ENCODE peak calls at places on chromosomes 6 and 20, in seven cellular contexts. V is thoracic aorta, R is heart left ventricle, C is fibroblast of villous mesenchyme, E is fibroblast of pulmonary artery, Y is thyroid gland, J is neural crest cell. S is an unnamed sample.

GRCh38 chr6:49555951-49556350 is 5.5 kb downstream of the C6orf141 start:
- DNase-seq in V (no peak), R (no peak), C (no peak), E (no peak), Y (no peak), J (no peak), S (no peak)

GRCh38 chr20:33709398-33709797 is 10.7 kb downstream of the PXMP4 start:
- DNase-seq in V (no peak), R (no peak), C (no peak), E (no peak), Y (no peak), J (no peak), S (no peak)

GRCh38 chr6:150036081-150036480 is 10.7 kb upstream of the RAET1L start:
- DNase-seq in V (no peak), R (no peak), C (no peak), E (no peak), Y (no peak), J (no peak), S (no peak)

GRCh38 chr6:11586117-11586516 is 48.6 kb downstream of the TMEM170B start:
- DNase-seq in V (no peak), R (no peak), C (no peak), E (no peak), Y (no peak), J (no peak), S (no peak)

GRCh38 chr20:38726849-38727601 is 2.7 kb downstream of the SLC32A1 start:
- DNase-seq in V (no peak), R (no peak), C (peak), E (peak), Y (peak), J (peak), S (no peak)

GRCh38 chr6:96909826-96910225 is 12.1 kb upstream of the NDUFAF4 start:
- DNase-seq in V (no peak), R (no peak), C (no peak), E (no peak), Y (no peak), J (no peak), S (no peak)

GRCh38 chr20:25686081-25687077 is 10.3 kb downstream of the ZNF337 start:
- DNase-seq in V (no peak), R (no peak), C (no peak), E (no peak), Y (no peak), J (no peak), S (no peak)

GRCh38 chr6:4451101-4451500 is 315.7 kb upstream of the ECI2 start:
- DNase-seq in V (no peak), R (no peak), C (no peak), E (no peak), Y (no peak), J (no peak), S (no peak)

GRCh38 chr20:7691647-7692046 is 248.6 kb downstream of the HAO1 start:
- DNase-seq in V (no peak), R (no peak), C (no peak), E (no peak), Y (no peak), J (no peak), S (no peak)

GRCh38 chr6:132132911-132133639 is 181.9 kb upstream of the CCN2 start:
- DNase-seq in V (no peak), R (no peak), C (peak), E (peak), Y (no peak), J (no peak), S (no peak)

GRCh38 chr6:3744211-3744900 is 7.2 kb downstream of the PXDC1 start:
- DNase-seq in V (no peak), R (no peak), C (no peak), E (peak), Y (no peak), J (no peak), S (no peak)

GRCh38 chr20:49978685-49979029 is 4.1 kb upstream of the SNAI1 start:
- DNase-seq in V (no peak), R (no peak), C (no peak), E (no peak), Y (no peak), J (no peak), S (no peak)

GRCh38 chr6:15653581-15653980 is 9.2 kb downstream of the DTNBP1 start:
- DNase-seq in V (no peak), R (no peak), C (no peak), E (no peak), Y (no peak), J (no peak), S (no peak)

GRCh38 chr6:148624025-148624424 is 122.8 kb upstream of the UST start:
- DNase-seq in V (no peak), R (no peak), C (peak), E (peak), Y (no peak), J (no peak), S (no peak)

GRCh38 chr20:48761023-48761785 is 66.6 kb downstream of the PREX1 start:
- DNase-seq in V (no peak), R (peak), C (no peak), E (no peak), Y (peak), J (no peak), S (no peak)

GRCh38 chr6:16836186-16836981 is 75.1 kb upstream of the ATXN1 start:
- DNase-seq in V (no peak), R (no peak), C (peak), E (no peak), Y (no peak), J (no peak), S (no peak)

GRCh38 chr20:23153696-23154341 is 67.7 kb upstream of the CD93 start:
- DNase-seq in V (no peak), R (no peak), C (no peak), E (no peak), Y (no peak), J (no peak), S (no peak)

GRCh38 chr20:4835244-4836177 is 113.8 kb downstream of the PRND start:
- DNase-seq in V (no peak), R (no peak), C (no peak), E (peak), Y (no peak), J (no peak), S (no peak)

GRCh38 chr20:44097521-44098255 is 89.3 kb downstream of the JPH2 start:
- DNase-seq in V (no peak), R (no peak), C (peak), E (peak), Y (no peak), J (no peak), S (no peak)

GRCh38 chr6:39918831-39919230 is 15.4 kb downstream of the MOCS1 start:
- DNase-seq in V (no peak), R (no peak), C (no peak), E (no peak), Y (no peak), J (no peak), S (no peak)

GRCh38 chr6:163900570-163900969 is 486.1 kb downstream of the QKI start:
- DNase-seq in V (no peak), R (no peak), C (no peak), E (peak), Y (no peak), J (no peak), S (no peak)

GRCh38 chr20:53841741-53842140 is 228.7 kb downstream of the BCAS1 start:
- DNase-seq in V (no peak), R (no peak), C (no peak), E (no peak), Y (no peak), J (no peak), S (no peak)

GRCh38 chr6:113082691-113083090 is 735.6 kb downstream of the RFPL4B start:
- DNase-seq in V (no peak), R (no peak), C (peak), E (peak), Y (peak), J (no peak), S (no peak)

GRCh38 chr20:57587278-57587988 is 26.5 kb downstream of the PCK1 start:
- DNase-seq in V (no peak), R (no peak), C (no peak), E (no peak), Y (no peak), J (no peak), S (no peak)

GRCh38 chr6:115898246-115898645 is 162.4 kb downstream of the FRK start:
- DNase-seq in V (no peak), R (no peak), C (no peak), E (no peak), Y (no peak), J (no peak), S (no peak)

GRCh38 chr20:50216543-50217206 is 26.0 kb downstream of the CEBPB start:
- DNase-seq in V (no peak), R (no peak), C (no peak), E (no peak), Y (no peak), J (no peak), S (no peak)

GRCh38 chr6:37897321-37897720 is 77.8 kb downstream of the ZFAND3 start:
- DNase-seq in V (no peak), R (no peak), C (peak), E (no peak), Y (no peak), J (no peak), S (no peak)

GRCh38 chr6:129476810-129477209 is 233.2 kb downstream of the ARHGAP18 start:
- DNase-seq in V (no peak), R (no peak), C (no peak), E (no peak), Y (no peak), J (no peak), S (no peak)

DNA sequence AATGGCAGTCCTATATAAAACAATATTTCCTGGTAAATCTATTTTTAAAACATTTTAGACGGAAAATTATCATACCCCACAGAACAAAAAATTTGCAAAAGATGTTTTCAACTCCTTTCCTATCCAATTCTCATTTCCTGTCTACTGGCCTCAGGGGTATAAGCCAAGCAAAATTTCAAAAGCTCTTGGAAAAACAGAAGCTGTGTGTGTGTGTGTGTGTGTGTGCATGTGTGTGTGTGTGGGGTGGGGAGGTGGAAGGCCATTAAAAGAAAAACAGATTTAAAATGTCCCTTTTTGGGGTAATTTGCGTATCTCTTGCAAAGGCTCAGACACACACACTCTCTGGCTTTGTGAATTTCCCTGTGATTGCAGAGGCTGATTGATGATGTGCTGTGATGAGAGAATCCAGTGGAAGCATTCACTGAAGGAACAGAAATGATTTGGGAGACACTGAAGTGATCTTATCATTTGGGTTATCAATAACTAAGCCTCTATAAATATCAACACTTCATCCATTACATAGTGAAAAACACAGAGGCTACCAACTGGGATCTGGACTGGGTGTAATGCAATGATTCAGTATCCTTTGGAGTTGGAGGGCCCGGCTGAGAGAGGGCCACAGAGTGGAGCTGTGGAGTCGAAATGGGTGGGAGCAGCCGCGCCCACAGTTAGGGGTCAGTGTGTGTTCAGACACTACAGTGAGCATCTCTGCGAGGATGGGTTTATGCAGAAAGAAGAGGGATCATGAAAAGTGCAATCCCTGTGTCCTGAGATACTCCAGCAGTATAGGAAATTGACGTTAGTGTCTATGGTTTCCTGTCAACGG is 106.8 kb upstream of the PREP start:
- DNase-seq in V (no peak), R (no peak), C (peak), E (no peak), Y (no peak), J (peak), S (no peak)
- TF ChIP-seq CTCF in V (no peak), R (peak), C (peak), E (peak), Y (no peak), J (peak), S (no peak)

GRCh38 chr20:19785173-19785799 is 27.2 kb downstream of the RIN2 start:
- DNase-seq in V (no peak), R (no peak), C (peak), E (peak), Y (no peak), J (no peak), S (no peak)

GRCh38 chr20:19784511-19785172 is 26.6 kb downstream of the RIN2 start:
- DNase-seq in V (no peak), R (no peak), C (peak), E (peak), Y (peak), J (peak), S (no peak)

GRCh38 chr20:19782669-19783068 is 24.6 kb downstream of the RIN2 start:
- DNase-seq in V (no peak), R (no peak), C (no peak), E (no peak), Y (no peak), J (no peak), S (no peak)

GRCh38 chr20:19785886-19786285 is 27.8 kb downstream of the RIN2 start:
- DNase-seq in V (no peak), R (no peak), C (peak), E (no peak), Y (no peak), J (no peak), S (no peak)

DNA sequence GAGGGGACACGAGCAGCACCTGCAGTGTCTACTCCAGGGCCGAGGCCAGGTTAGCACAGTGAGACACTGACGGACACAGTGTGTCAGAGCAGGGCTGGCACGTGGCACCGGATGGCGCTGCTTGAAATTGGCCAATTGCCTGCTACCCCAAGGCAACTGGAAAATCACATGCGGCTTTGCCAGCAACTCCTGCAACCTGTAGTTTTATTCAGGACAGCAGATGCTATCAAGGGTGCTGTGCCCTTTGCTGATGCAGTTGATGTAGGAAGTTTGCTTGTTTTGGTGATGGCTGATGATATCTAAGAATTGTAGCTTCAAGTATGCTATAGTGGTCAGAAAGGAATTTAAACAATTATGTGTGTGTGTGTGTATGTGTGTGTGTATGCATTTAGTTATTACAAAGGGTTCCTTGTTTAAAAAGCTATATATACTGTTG is 25.9 kb downstream of the RIN2 start:
- DNase-seq in V (no peak), R (peak), C (peak), E (peak), Y (peak), J (no peak), S (no peak)
- TF ChIP-seq CTCF in V (no peak), R (no peak), C (no peak), E (no peak), Y (no peak), J (no peak), S (no peak)

DNA sequence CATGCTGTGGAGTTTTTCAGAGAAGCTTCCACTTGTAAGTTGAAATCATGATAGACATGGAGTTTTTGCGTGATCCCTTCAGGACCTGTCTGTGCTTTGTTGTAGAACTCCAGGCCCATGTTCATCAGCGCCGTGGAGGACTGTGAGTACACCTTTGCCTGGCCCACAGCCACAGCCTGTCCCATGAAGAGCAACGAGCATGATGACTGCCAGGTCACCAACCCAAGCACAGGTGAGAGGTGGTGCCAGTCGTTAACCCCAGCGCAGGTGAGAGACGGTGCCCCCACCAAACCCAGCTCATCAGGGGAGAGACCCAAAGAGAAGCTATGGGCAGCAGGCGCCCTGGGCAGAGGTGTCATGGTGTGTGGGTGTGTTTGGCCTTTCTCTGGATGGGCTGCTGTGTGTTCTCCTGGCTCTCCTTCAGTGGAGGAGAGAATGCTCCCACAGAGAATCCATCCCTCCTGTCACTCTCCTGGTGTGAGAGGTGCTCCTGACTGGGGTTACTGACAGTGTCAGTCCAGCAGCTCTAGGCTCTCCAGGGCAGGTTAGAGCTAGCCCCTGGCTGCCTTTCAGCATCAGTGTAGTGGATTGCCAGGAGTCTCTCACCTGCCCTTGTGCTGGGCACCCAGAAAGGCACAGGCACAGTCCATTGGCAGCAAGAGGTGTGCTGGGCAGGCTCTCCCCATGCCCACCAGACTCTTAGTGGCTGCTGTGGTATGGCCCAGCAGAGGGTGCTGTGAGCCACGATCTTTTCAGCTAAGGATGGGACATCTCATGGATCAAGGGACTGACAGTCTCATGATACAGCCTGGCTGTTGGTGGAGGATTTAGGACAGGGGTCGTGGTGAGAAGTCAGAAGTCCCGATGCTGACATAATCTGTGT is 49.6 kb upstream of the SLC22A1 start:
- DNase-seq in V (no peak), R (no peak), C (no peak), E (peak), Y (no peak), J (no peak), S (no peak)
- TF ChIP-seq CTCF in V (no peak), R (peak), C (peak), E (peak), Y (no peak), J (no peak), S (no peak)

DNA sequence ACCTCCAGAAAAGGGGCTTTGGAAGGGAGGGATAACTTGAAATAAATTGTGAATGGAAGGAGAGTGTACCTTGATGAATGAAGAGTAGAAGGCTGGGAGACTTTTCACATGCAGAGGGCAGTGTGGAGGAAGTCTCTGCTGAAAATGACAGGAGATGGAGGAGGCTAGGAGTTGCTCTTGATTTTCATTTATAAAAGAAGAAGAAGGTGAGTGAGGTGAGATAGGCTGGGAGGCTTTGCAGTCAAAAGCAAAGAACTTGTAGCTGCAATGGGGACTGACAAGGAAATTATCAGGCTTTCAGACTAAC is 1.4 kb downstream of the HCRTR2 start:
- DNase-seq in V (no peak), R (no peak), C (no peak), E (no peak), Y (no peak), J (no peak), S (no peak)
- TF ChIP-seq CTCF in V (no peak), R (no peak), C (no peak), E (no peak), Y (no peak), J (no peak), S (no peak)

DNA sequence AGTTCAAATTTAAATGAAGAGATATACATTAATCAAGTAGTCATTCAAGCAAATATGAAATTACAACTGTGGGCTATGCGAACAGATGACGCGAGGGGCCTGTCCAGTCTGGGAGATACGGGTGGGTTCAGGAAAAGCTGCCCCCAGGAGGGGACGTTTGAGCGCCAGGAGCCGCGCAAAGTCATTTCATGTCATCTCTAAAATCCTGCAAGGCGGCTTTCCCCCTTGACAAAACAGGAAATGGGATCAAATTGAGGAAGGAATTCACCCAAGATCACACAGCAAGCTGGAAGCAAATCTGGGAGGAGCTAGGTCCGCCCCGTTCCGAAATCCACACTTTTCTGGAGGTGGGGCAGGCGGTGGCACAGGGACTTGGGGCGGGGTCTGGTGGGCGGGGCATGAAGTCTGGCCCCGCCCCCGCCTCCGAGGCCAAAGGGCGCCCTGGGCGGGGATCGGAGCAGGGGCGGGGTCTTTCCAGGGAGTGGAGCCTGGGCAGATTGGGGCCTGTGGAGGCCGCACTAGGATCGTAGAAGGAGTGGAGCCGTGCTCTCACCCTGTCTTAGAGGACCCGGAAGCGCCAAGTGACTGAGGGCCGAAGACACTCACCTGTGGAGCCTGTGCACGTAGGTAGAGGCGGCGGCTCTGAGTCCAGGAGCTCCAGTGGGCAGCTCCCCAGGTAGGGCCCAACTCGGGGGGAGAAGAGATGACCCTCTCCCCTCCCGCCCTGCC is at the start of gene LPIN3:
- DNase-seq in V (peak), R (peak), C (peak), E (peak), Y (peak), J (peak), S (peak)
- TF ChIP-seq CTCF in V (peak), R (peak), C (peak), E (no peak), Y (no peak), J (no peak), S (no peak)

DNA sequence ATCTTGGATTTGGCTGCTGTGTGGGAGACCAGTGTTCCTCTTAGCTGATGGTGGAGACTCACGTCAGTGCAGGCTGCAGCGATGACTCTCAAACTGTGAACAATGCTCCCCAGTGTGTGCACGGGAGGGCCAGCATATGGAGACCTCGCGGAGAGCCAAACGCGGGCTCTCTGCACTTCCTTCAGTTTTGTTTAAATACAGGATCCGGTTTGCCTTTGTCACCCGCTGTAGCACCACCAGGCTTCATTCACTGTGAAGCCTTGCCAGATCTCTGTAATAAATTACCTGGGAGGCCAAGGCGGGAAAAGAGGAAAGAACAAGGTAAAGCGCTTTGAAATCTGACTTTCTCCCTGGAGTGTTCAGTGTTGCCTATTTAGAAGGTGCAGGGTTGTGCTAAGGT is 30.7 kb upstream of the TMEM14A start:
- DNase-seq in V (no peak), R (no peak), C (no peak), E (peak), Y (peak), J (peak), S (no peak)
- TF ChIP-seq CTCF in V (no peak), R (no peak), C (no peak), E (no peak), Y (no peak), J (no peak), S (no peak)